ENCODE peak calls at places on chromosomes 1 and 21, in four cellular contexts. Z, P, M and Q are unnamed samples.

GRCh38 chr1:53127546-53127945 is 14.9 kb downstream of the SLC1A7 start:
- DNase-seq in Z (no peak), P (no peak), M (no peak), Q (no peak)

GRCh38 chr1:205596876-205597275 is 34.9 kb downstream of the ELK4 start:
- DNase-seq in Z (no peak), P (no peak), M (no peak), Q (no peak)

GRCh38 chr1:156993426-156994147 is 52.0 kb downstream of the ARHGEF11 start:
- DNase-seq in Z (no peak), P (no peak), M (no peak), Q (no peak)

GRCh38 chr1:41018039-41018438 is 3.5 kb downstream of the SLFNL1 start:
- DNase-seq in Z (no peak), P (no peak), M (no peak), Q (no peak)

GRCh38 chr1:53376041-53376461 is 48.2 kb upstream of the LRP8 start:
- DNase-seq in Z (no peak), P (no peak), M (no peak), Q (no peak)

GRCh38 chr1:26889580-26890466 is at the start of gene GPN2:
- DNase-seq in Z (peak), P (peak), M (no peak), Q (peak)

GRCh38 chr1:88883156-88883555 is 8.2 kb downstream of the GTF2B start:
- DNase-seq in Z (no peak), P (no peak), M (no peak), Q (no peak)

GRCh38 chr1:17437260-17438175 is 2.0 kb downstream of the RCC2 start:
- DNase-seq in Z (peak), P (no peak), M (no peak), Q (no peak)

GRCh38 chr1:63981408-63981773 is 207.6 kb downstream of the ROR1 start:
- DNase-seq in Z (no peak), P (no peak), M (no peak), Q (no peak)

GRCh38 chr21:39637197-39637970 is 24.6 kb downstream of the B3GALT5 start:
- DNase-seq in Z (no peak), P (no peak), M (no peak), Q (no peak)

GRCh38 chr1:198171667-198172294 is 15.0 kb downstream of the NEK7 start:
- DNase-seq in Z (no peak), P (no peak), M (no peak), Q (no peak)

GRCh38 chr1:158177705-158178450 is 2.8 kb upstream of the CD1D start:
- DNase-seq in Z (no peak), P (no peak), M (peak), Q (no peak)

GRCh38 chr1:72498393-72498792 is 216.1 kb upstream of the NEGR1 start:
- DNase-seq in Z (no peak), P (no peak), M (no peak), Q (no peak)

GRCh38 chr1:232110281-232111090 is 483.9 kb downstream of the DISC1 start:
- DNase-seq in Z (no peak), P (no peak), M (no peak), Q (no peak)

GRCh38 chr1:66439028-66439427 is 94.9 kb upstream of the SGIP1 start:
- DNase-seq in Z (no peak), P (no peak), M (no peak), Q (peak)

GRCh38 chr1:50047916-50048694 is 24.4 kb upstream of the AGBL4 start:
- DNase-seq in Z (no peak), P (no peak), M (no peak), Q (no peak)

GRCh38 chr1:7047866-7048265 is 262.6 kb downstream of the CAMTA1 start:
- DNase-seq in Z (no peak), P (no peak), M (no peak), Q (no peak)

GRCh38 chr1:23394664-23395063 is 25.0 kb upstream of the ZNF436 start:
- DNase-seq in Z (no peak), P (no peak), M (no peak), Q (no peak)

GRCh38 chr1:38609166-38609880 is 250.2 kb downstream of the RRAGC start:
- DNase-seq in Z (no peak), P (no peak), M (no peak), Q (no peak)

GRCh38 chr1:178134061-178134460 is 40.2 kb downstream of the RASAL2 start:
- DNase-seq in Z (no peak), P (no peak), M (no peak), Q (no peak)

GRCh38 chr1:154182342-154183044 is 9.4 kb downstream of the TPM3 start:
- DNase-seq in Z (peak), P (peak), M (no peak), Q (peak)

GRCh38 chr1:210232524-210233215 is at the start of gene SERTAD4:
- DNase-seq in Z (no peak), P (no peak), M (peak), Q (no peak)

GRCh38 chr1:206558794-206559660 is 51.7 kb downstream of the RASSF5 start:
- DNase-seq in Z (no peak), P (no peak), M (no peak), Q (no peak)

GRCh38 chr1:108570128-108570527 is 10.2 kb downstream of the EEIG2 start:
- DNase-seq in Z (no peak), P (no peak), M (no peak), Q (peak)

GRCh38 chr1:3420218-3420951 is 34.1 kb upstream of the ARHGEF16 start:
- DNase-seq in Z (no peak), P (peak), M (no peak), Q (no peak)

GRCh38 chr1:160032165-160032827 is 506 bp upstream of the PIGM start:
- DNase-seq in Z (no peak), P (no peak), M (no peak), Q (no peak)

GRCh38 chr1:18340158-18340764 is 140.5 kb upstream of the KLHDC7A start:
- DNase-seq in Z (no peak), P (no peak), M (no peak), Q (no peak)

GRCh38 chr21:17745086-17745485 is 74.1 kb downstream of the C21orf91 start:
- DNase-seq in Z (no peak), P (no peak), M (no peak), Q (no peak)

GRCh38 chr1:233361876-233362275 is 34.4 kb downstream of the MAP3K21 start:
- DNase-seq in Z (no peak), P (no peak), M (no peak), Q (no peak)

GRCh38 chr1:10415211-10415930 is 14.9 kb upstream of the CENPS start:
- DNase-seq in Z (no peak), P (peak), M (no peak), Q (peak)

GRCh38 chr1:116380499-116381316 is 7.7 kb downstream of the ATP1A1 start:
- DNase-seq in Z (no peak), P (no peak), M (no peak), Q (no peak)

GRCh38 chr1:30111431-30111830 is 612.0 kb downstream of the MATN1 start:
- DNase-seq in Z (no peak), P (no peak), M (no peak), Q (no peak)

GRCh38 chr1:18726388-18726787 is 95.7 kb downstream of the PAX7 start:
- DNase-seq in Z (no peak), P (no peak), M (no peak), Q (no peak)

GRCh38 chr1:36208978-36209708 is 15.1 kb upstream of the THRAP3 start:
- DNase-seq in Z (no peak), P (no peak), M (no peak), Q (peak)

GRCh38 chr1:26961826-26962225 is 1.6 kb upstream of the KDF1 start:
- DNase-seq in Z (no peak), P (no peak), M (peak), Q (no peak)

GRCh38 chr21:42389449-42389835 is 6.4 kb downstream of the TMPRSS3 start:
- DNase-seq in Z (no peak), P (no peak), M (no peak), Q (no peak)

GRCh38 chr1:160205974-160206369 is 788 bp downstream of the PEA15 start:
- DNase-seq in Z (peak), P (no peak), M (no peak), Q (no peak)

GRCh38 chr1:151881479-151881878 is 27.8 kb downstream of the THEM4 start:
- DNase-seq in Z (no peak), P (no peak), M (no peak), Q (no peak)

GRCh38 chr1:171252482-171252881 is 4.2 kb downstream of the FMO1 start:
- DNase-seq in Z (no peak), P (no peak), M (no peak), Q (no peak)

GRCh38 chr1:68495968-68496679 is 758 bp downstream of the DEPDC1 start:
- DNase-seq in Z (no peak), P (no peak), M (no peak), Q (no peak)